ENCODE peak calls at places on chromosomes 2 and 18, in nine cellular contexts. Y, E, B, O, L, N, F, Z and V are unnamed samples.

GRCh38 chr2:88834866-88835265 is 143.4 kb downstream of the RPIA start:
- DNase-seq in E (no peak), O (no peak), Y (no peak), L (no peak), B (no peak), F (no peak), N (no peak), Z (no peak), V (no peak)

GRCh38 chr18:8212893-8213805 is 396.1 kb upstream of the RAB12 start:
- DNase-seq in Z (peak), N (no peak), F (no peak), Y (no peak), O (peak), B (no peak), E (no peak), L (no peak), V (no peak)

GRCh38 chr2:238119756-238120462 is 18.6 kb upstream of the KLHL30 start:
- DNase-seq in Y (peak), Z (no peak), N (no peak), E (no peak), F (no peak), L (no peak), O (no peak), B (no peak), V (no peak)

GRCh38 chr2:200905618-200906296 is 16.6 kb downstream of the NIF3L1 start:
- DNase-seq in Z (peak), E (no peak), Y (peak), F (no peak), B (peak), N (peak), O (peak), L (peak), V (peak)

GRCh38 chr18:66682855-66683322 is 79.0 kb upstream of the CDH19 start:
- DNase-seq in Y (no peak), B (no peak), N (no peak), L (no peak), F (no peak), E (no peak), Z (no peak), O (no peak), V (no peak)

GRCh38 chr18:1018211-1018651 is 113.6 kb downstream of the ADCYAP1 start:
- DNase-seq in L (no peak), F (no peak), B (no peak), N (no peak), Y (no peak), O (peak), Z (peak), E (no peak), V (no peak)

GRCh38 chr2:101401316-101401660 is 14.0 kb upstream of the CREG2 start:
- DNase-seq in L (no peak), Z (no peak), Y (no peak), B (no peak), F (no peak), N (no peak), E (no peak), O (no peak), V (no peak)

GRCh38 chr18:70781860-70782453 is 493.1 kb downstream of the SOCS6 start:
- DNase-seq in O (peak), Z (peak), F (no peak), Y (peak), E (peak), L (peak), N (peak), B (no peak), V (peak)

GRCh38 chr2:202122975-202123765 is 50.1 kb downstream of the KIAA2012 start:
- DNase-seq in F (no peak), L (no peak), N (no peak), Y (no peak), E (no peak), B (no peak), O (no peak), Z (no peak), V (no peak)

GRCh38 chr2:216183459-216183858 is 74.3 kb downstream of the XRCC5 start:
- DNase-seq in B (no peak), E (no peak), L (no peak), Z (no peak), Y (no peak), O (no peak), N (no peak), F (no peak), V (no peak)